ENCODE peak calls at places on chromosomes 12 and 14, in four cellular contexts. U, O, D and T are unnamed samples.

GRCh38 chr12:124917135-124917840 is 2.8 kb upstream of the UBC start:
- DNase-seq in U (peak), D (peak), O (peak), T (peak)

GRCh38 chr12:28535216-28535615 is 345.0 kb downstream of the CCDC91 start:
- DNase-seq in U (no peak), D (no peak), O (no peak), T (no peak)

GRCh38 chr12:63306476-63306875 is 155.5 kb upstream of the AVPR1A start:
- DNase-seq in U (no peak), O (no peak), D (no peak), T (no peak)

GRCh38 chr14:55477680-55478079 is 37.3 kb upstream of the TBPL2 start:
- DNase-seq in U (no peak), O (no peak), D (no peak), T (no peak)

GRCh38 chr12:94818970-94819369 is 168.6 kb upstream of the TMCC3 start:
- DNase-seq in O (no peak), D (no peak), U (no peak), T (no peak)

GRCh38 chr12:81078469-81079196 is 754 bp downstream of the ACSS3 start:
- DNase-seq in D (no peak), O (no peak), U (peak), T (no peak)

GRCh38 chr14:20413785-20414117 is 450 bp upstream of the TEP1 start:
- DNase-seq in D (no peak), O (no peak), U (no peak), T (no peak)

GRCh38 chr14:93708800-93709199 is 79.5 kb downstream of the PRIMA1 start:
- DNase-seq in O (no peak), U (no peak), D (no peak), T (no peak)

GRCh38 chr12:5268424-5269210 is 163.3 kb upstream of the NTF3 start:
- DNase-seq in U (no peak), D (no peak), O (no peak), T (no peak)

GRCh38 chr12:92558806-92559205 is 144.0 kb upstream of the PLEKHG7 start:
- DNase-seq in D (no peak), O (no peak), U (no peak), T (no peak)

GRCh38 chr12:51381226-51382079 is 9.8 kb downstream of the GALNT6 start:
- DNase-seq in O (no peak), D (no peak), U (no peak), T (no peak)

GRCh38 chr12:16626991-16627390 is 21.0 kb upstream of the LMO3 start:
- DNase-seq in D (no peak), O (no peak), U (no peak), T (no peak)

GRCh38 chr14:87149583-87150354 is 843.2 kb downstream of the GALC start:
- DNase-seq in O (no peak), U (no peak), D (no peak), T (peak)

GRCh38 chr14:56115471-56115870 is 2.7 kb upstream of the PELI2 start:
- DNase-seq in U (no peak), D (no peak), O (no peak), T (no peak)

GRCh38 chr12:53102883-53103807 is at the start of gene SOAT2:
- DNase-seq in O (peak), U (peak), D (peak), T (no peak)

GRCh38 chr12:39006286-39006685 is 100.9 kb upstream of the CPNE8 start:
- DNase-seq in D (no peak), U (no peak), O (no peak), T (no peak)

GRCh38 chr12:104345234-104346066 is 41.9 kb downstream of the EID3 start:
- DNase-seq in D (no peak), U (no peak), O (no peak), T (no peak)

GRCh38 chr12:62640910-62641448 is 174.4 kb downstream of the MON2 start:
- DNase-seq in O (peak), U (no peak), D (no peak), T (no peak)

GRCh38 chr14:99654235-99655000 is 9.5 kb downstream of the HHIPL1 start:
- DNase-seq in U (no peak), O (no peak), D (no peak), T (no peak)

GRCh38 chr12:47771304-47771703 is 1.7 kb upstream of the SLC48A1 start:
- DNase-seq in U (no peak), O (no peak), D (no peak), T (no peak)

GRCh38 chr12:132133952-132134652 is 10.0 kb downstream of the DDX51 start:
- DNase-seq in D (peak), U (no peak), O (no peak), T (peak)

GRCh38 chr12:49288412-49288853 is 6.5 kb upstream of the PRPH start:
- DNase-seq in D (peak), U (peak), O (peak), T (peak)

GRCh38 chr12:131066886-131067490 is 113.3 kb downstream of the ADGRD1 start:
- DNase-seq in U (no peak), D (no peak), O (no peak), T (no peak)

GRCh38 chr12:131066207-131066885 is 112.6 kb downstream of the ADGRD1 start:
- DNase-seq in D (no peak), O (no peak), U (no peak), T (no peak)

GRCh38 chr12:131065801-131066200 is 112.1 kb downstream of the ADGRD1 start:
- DNase-seq in U (no peak), D (no peak), O (no peak), T (no peak)

GRCh38 chr12:131063960-131064359 is 110.3 kb downstream of the ADGRD1 start:
- DNase-seq in D (no peak), O (no peak), U (no peak), T (no peak)

GRCh38 chr12:131065279-131065678 is 111.6 kb downstream of the ADGRD1 start:
- DNase-seq in U (no peak), D (no peak), O (no peak), T (no peak)
- TF ChIP-seq CREM in U (no peak), D (no peak), O (no peak), T (no peak)

DNA sequence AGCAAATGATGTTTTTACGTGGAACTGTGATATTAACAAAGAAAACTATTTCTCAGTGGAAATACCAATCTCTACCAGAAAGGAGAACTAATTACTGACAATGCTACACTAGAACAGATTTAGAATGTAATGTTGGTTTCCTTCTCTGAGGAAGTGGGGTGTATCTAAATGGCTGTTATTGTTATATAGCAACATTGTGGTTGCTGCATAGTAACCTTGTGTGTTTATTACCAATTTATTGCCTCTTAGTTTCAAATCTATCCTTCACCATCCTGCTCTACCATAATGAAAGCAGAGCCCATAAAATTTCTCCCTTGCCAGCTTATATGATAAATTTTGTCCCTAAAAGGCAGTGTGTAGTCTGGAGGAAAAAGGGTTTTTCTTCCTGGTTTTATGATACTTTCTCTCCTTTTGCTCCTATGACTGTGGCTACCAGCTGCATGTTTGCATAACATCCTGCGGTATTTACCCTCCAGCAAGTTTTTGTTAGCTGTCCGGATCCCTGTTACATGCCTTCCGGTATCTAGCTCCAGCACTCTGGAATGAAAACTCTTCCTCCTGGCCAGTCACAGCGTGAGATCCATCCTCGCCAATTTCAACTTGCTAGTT is 5.7 kb upstream of the KLRK1 start:
- DNase-seq in D (no peak), O (peak), U (peak), T (peak)
- TF ChIP-seq CREM in D (no peak), O (peak), U (no peak), T (no peak)

GRCh38 chr14:73261075-73261474 is 23.8 kb downstream of the PAPLN start:
- DNase-seq in U (no peak), D (no peak), O (no peak), T (no peak)

GRCh38 chr14:73260574-73260973 is 23.3 kb downstream of the PAPLN start:
- DNase-seq in D (no peak), O (no peak), U (peak), T (no peak)

GRCh38 chr14:73259837-73260236 is 22.5 kb downstream of the PAPLN start:
- DNase-seq in D (no peak), O (no peak), U (no peak), T (no peak)

GRCh38 chr14:73258076-73258475 is 20.8 kb downstream of the PAPLN start:
- DNase-seq in U (no peak), D (no peak), O (no peak), T (no peak)

GRCh38 chr14:73258845-73259611 is 21.7 kb downstream of the PAPLN start:
- DNase-seq in D (no peak), O (no peak), U (no peak), T (no peak)
- TF ChIP-seq CREM in D (no peak), O (no peak), U (no peak), T (no peak)

DNA sequence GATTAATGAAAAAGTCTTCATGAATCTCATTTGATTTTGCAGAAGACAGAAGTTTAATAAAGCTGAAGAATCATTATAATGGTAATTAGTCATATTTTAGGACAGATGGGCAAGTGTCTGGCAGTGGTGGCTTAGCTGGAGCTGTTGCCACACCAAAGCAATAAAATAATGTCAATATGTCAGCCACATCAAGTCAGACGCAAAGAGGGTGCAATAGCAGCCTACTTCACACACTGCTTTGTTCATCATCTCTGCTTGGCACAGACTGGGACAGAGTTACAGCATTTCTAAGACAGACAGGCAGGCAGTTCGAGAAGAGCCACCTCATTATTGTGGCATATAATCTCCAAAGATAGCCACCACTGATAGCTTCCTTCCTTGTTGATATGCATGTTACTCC is 16.9 kb upstream of the KRR1 start:
- DNase-seq in D (no peak), U (no peak), O (no peak), T (no peak)
- TF ChIP-seq CREM in D (no peak), U (no peak), O (no peak), T (no peak)

DNA sequence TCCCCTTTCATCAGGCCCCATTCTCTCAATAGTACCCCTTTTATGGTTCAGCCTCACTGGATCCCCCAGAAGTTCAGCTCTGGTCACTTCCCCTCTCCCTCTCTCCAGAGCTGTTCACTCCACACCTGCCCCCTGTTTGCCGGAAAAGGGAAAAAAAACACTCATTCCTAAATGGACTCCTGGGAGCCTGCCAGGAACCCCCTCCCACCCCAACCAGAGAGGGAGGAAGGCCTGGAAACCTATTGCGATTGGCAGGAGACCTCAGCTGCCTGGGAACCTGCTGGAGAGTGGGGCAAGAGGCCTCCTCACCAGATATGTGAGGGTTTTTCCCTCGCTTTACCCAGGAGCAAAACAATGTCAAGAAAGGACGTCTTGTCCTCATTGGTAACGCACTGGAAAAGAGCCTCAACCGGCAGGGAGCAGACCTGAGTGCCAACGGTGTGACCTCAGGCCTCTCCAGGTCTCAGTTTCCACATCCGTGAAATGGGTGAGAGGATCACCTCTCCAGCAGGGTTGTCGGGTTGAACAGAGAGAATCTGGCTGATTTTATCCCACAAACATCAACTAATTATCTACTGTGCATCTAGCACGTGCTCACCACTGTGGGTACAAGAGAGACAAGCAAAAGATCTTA is 4.6 kb downstream of the DTX1 start:
- DNase-seq in U (no peak), O (no peak), D (no peak), T (no peak)
- TF ChIP-seq CREM in U (no peak), O (no peak), D (no peak), T (no peak)

DNA sequence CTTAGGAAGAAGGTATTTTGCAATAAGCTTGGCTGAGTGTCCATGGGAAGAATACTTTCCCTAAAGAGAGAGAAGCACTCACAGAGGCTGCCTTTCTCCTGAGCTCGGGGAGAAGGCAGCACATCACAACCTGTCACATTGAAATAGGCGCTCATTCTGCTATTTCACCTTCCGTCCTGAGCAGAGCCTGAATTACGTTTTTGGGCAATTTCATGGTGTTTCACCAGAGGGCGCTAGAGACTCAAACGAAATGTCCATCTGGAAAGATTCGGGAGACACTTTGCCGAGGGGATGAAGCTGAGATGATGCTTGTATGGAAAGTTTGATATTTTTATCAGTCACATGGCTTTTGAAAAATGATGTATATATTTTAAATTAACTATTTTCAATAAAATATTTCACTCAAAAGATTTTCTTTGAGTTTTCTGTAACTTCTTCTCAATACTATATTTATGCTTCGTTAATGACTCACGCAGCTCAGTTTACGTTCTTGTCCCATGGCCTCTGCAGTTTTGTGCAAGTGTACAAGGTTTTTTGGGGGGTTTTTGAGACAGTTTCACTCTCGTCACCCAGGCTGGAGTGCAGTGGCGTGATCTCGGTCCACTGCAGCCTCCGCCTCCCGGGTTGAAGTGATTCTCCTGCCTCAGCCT is 17.4 kb upstream of the B4GALNT3 start:
- DNase-seq in O (no peak), U (peak), D (peak), T (peak)
- TF ChIP-seq CREM in O (no peak), U (no peak), D (no peak), T (no peak)

GRCh38 chr14:102063092-102063807 is 23.6 kb downstream of the HSP90AA1 start:
- DNase-seq in U (peak), D (peak), O (peak), T (peak)
- TF ChIP-seq CREM in U (no peak), D (no peak), O (no peak), T (no peak)